ENCODE peak calls at places on chromosomes 12 and 14, in nine cellular contexts. O is GDM1; Q is iPS-NIHi11; Z is nucleus accumbens; P is NCI-H2081; F is cardiac fibroblast; Y is stimulated activated CD8-positive, alpha-beta memory T cell treated with anti-CD3 and anti-CD28 coated beads, Interleukin-2, amount 100 ng/mL, for 1 hour; H is substantia nigra; J is AG04449. M is an unnamed sample.

GRCh38 chr14:62431496-62431895 is 613.8 kb downstream of the KCNH5 start:
- DNase-seq in O (no peak), Q (no peak), Z (no peak), P (no peak), F (no peak), Y (no peak), H (no peak), J (no peak), M (no peak)

GRCh38 chr12:106248849-106249371 is 1.1 kb upstream of the CKAP4 start:
- DNase-seq in O (no peak), Q (no peak), Z (no peak), P (no peak), F (peak; percentile 59), Y (no peak), H (no peak), J (no peak), M (no peak)

GRCh38 chr14:53494587-53494986 is 341.5 kb upstream of the DDHD1 start:
- DNase-seq in O (no peak), Q (no peak), Z (no peak), P (no peak), F (peak; percentile 3), Y (no peak), H (no peak), J (no peak), M (no peak)

GRCh38 chr12:2023365-2023764 is 19.1 kb upstream of the DCP1B start:
- DNase-seq in O (no peak), Q (no peak), Z (no peak), P (no peak), F (no peak), Y (no peak), H (no peak), J (no peak), M (no peak)

GRCh38 chr14:46596236-46596635 is 55.3 kb downstream of the RPL10L start:
- DNase-seq in O (no peak), Q (no peak), Z (no peak), P (no peak), F (no peak), Y (no peak), H (no peak), J (no peak), M (no peak)

GRCh38 chr12:43337571-43338497 is 214.2 kb downstream of the ADAMTS20 start:
- DNase-seq in O (no peak), Q (no peak), Z (no peak), P (no peak), F (no peak), Y (no peak), H (no peak), J (no peak), M (no peak)

GRCh38 chr14:101058571-101058970 is 155.0 kb upstream of the RTL1 start:
- DNase-seq in O (no peak), Q (no peak), Z (no peak), P (no peak), F (peak; percentile 6), Y (no peak), H (no peak), J (no peak), M (no peak)

GRCh38 chr12:116384629-116385485 is 107.4 kb upstream of the MED13L start:
- DNase-seq in O (peak; percentile 38), Q (peak; percentile 57), Z (no peak), P (no peak), F (peak; percentile 72), Y (no peak), H (no peak), J (no peak), M (no peak)

GRCh38 chr14:50095895-50096294 is 20.5 kb downstream of the VCPKMT start:
- DNase-seq in O (no peak), Q (no peak), Z (no peak), P (no peak), F (no peak), Y (no peak), H (no peak), J (no peak), M (no peak)

GRCh38 chr12:104372048-104372720 is 68.6 kb downstream of the EID3 start:
- DNase-seq in O (peak; percentile 75), Q (no peak), Z (no peak), P (no peak), F (no peak), Y (no peak), H (no peak), J (no peak), M (no peak)

GRCh38 chr12:98456583-98457573 is 58.5 kb upstream of the TMPO start:
- DNase-seq in O (no peak), Q (peak; percentile 90), Z (no peak), P (no peak), F (peak; percentile 53), Y (no peak), H (peak; percentile 14), J (no peak), M (no peak)

GRCh38 chr12:105933671-105934665 is 204.8 kb downstream of the NUAK1 start:
- DNase-seq in O (no peak), Q (no peak), Z (no peak), P (no peak), F (peak; percentile 94), Y (no peak), H (no peak), J (peak; percentile 92), M (no peak)

GRCh38 chr12:91413591-91413990 is 231.0 kb upstream of the DCN start:
- DNase-seq in O (no peak), Q (no peak), Z (no peak), P (no peak), F (peak; percentile 34), Y (no peak), H (no peak), J (no peak), M (no peak)

GRCh38 chr12:53324113-53324778 is 2.8 kb upstream of the AAAS start:
- DNase-seq in O (peak; percentile 46), Q (no peak), Z (no peak), P (no peak), F (no peak), Y (peak; percentile 34), H (no peak), J (no peak), M (no peak)

GRCh38 chr12:48414046-48414445 is 58.3 kb upstream of the ANP32D start:
- DNase-seq in O (no peak), Q (no peak), Z (peak; percentile 43), P (no peak), F (peak; percentile 19), Y (no peak), H (no peak), J (no peak), M (no peak)

GRCh38 chr12:3313655-3314305 is 177.2 kb upstream of the PRMT8 start:
- DNase-seq in O (no peak), Q (peak; percentile 79), Z (peak; percentile 26), P (peak; percentile 11), F (peak; percentile 26), Y (no peak), H (peak; percentile 19), J (no peak), M (peak; percentile 50)

GRCh38 chr14:76924363-76925151 is 98.3 kb downstream of the LRRC74A start:
- DNase-seq in O (no peak), Q (peak; percentile 84), Z (peak; percentile 66), P (peak; percentile 77), F (peak; percentile 56), Y (no peak), H (no peak), J (no peak), M (no peak)

GRCh38 chr14:24693353-24693737 is 59.4 kb upstream of the GZMB start:
- DNase-seq in O (no peak), Q (no peak), Z (no peak), P (no peak), F (no peak), Y (no peak), H (no peak), J (no peak), M (no peak)

GRCh38 chr14:57714487-57714899 is 151.4 kb downstream of the SLC35F4 start:
- DNase-seq in O (no peak), Q (peak; percentile 33), Z (no peak), P (no peak), F (no peak), Y (no peak), H (no peak), J (no peak), M (no peak)

GRCh38 chr14:97021571-97022171 is 224.5 kb downstream of the VRK1 start:
- DNase-seq in O (no peak), Q (peak; percentile 59), Z (no peak), P (no peak), F (no peak), Y (no peak), H (no peak), J (no peak), M (peak; percentile 60)

GRCh38 chr12:107411792-107412535 is 273.6 kb upstream of the PWP1 start:
- DNase-seq in O (no peak), Q (no peak), Z (no peak), P (no peak), F (peak; percentile 10), Y (no peak), H (no peak), J (peak; percentile 57), M (no peak)